ENCODE peak calls at places on chromosomes 4 and X, in five cellular contexts. W is nucleus accumbens; D is activated T-cell treated with anti-CD3 and anti-CD28 coated beads, Interleukin-2, amount 50 U/mL, for 4 hours; C is PC-3; X is WTC11. J is an unnamed sample.

GRCh38 chr4:1377606-1378261 is 28.5 kb downstream of the NKX1-1 start:
- DNase-seq in W (no peak), D (no peak), C (no peak), X (peak), J (no peak)

GRCh38 chr4:169620846-169621228 is 459 bp downstream of the CLCN3 start:
- DNase-seq in W (no peak), D (no peak), C (peak), X (no peak), J (peak)

GRCh38 chr4:55742655-55743191 is 76.9 kb upstream of the EXOC1L start:
- DNase-seq in W (no peak), D (no peak), C (peak), X (no peak), J (no peak)

GRCh38 chrX:105882581-105883275 is 60.4 kb downstream of the NRK start:
- DNase-seq in W (no peak), D (no peak), C (no peak), X (no peak), J (no peak)

GRCh38 chr4:88761342-88761741 is 63.7 kb upstream of the NAP1L5 start:
- DNase-seq in W (no peak), D (no peak), C (no peak), X (no peak), J (no peak)

GRCh38 chr4:8002525-8003309 is 63.1 kb upstream of the AFAP1 start:
- DNase-seq in W (no peak), D (no peak), C (no peak), X (no peak), J (no peak)

GRCh38 chr4:139175647-139176298 is 1.2 kb downstream of the ELF2 start:
- DNase-seq in W (no peak), D (no peak), C (no peak), X (no peak), J (no peak)

GRCh38 chrX:13894888-13895564 is 78.1 kb upstream of the GPM6B start:
- DNase-seq in W (no peak), D (no peak), C (peak), X (no peak), J (no peak)

GRCh38 chr4:156193116-156193515 is 239.4 kb upstream of the CTSO start:
- DNase-seq in W (no peak), D (no peak), C (peak), X (no peak), J (no peak)

GRCh38 chr4:112083587-112084347 is 61.5 kb upstream of the FAM241A start:
- DNase-seq in W (no peak), D (no peak), C (peak), X (no peak), J (no peak)

GRCh38 chrX:100413231-100413630 is 3.2 kb upstream of the PCDH19 start:
- DNase-seq in W (no peak), D (no peak), C (peak), X (no peak), J (no peak)

GRCh38 chrX:47482065-47482511 is 934 bp downstream of the ZNF41 start:
- DNase-seq in W (no peak), D (no peak), C (no peak), X (no peak), J (no peak)

GRCh38 chr4:20299515-20299914 is 47.8 kb downstream of the SLIT2 start:
- DNase-seq in W (no peak), D (no peak), C (peak), X (no peak), J (no peak)

GRCh38 chr4:10666616-10667015 is 18.0 kb downstream of the CLNK start:
- DNase-seq in W (no peak), D (no peak), C (no peak), X (no peak), J (no peak)

GRCh38 chr4:153114771-153115321 is 89.4 kb upstream of the TRIM2 start:
- DNase-seq in W (no peak), D (peak), C (peak), X (no peak), J (no peak)

GRCh38 chr4:177569443-177569842 is 127.2 kb upstream of the AGA start:
- DNase-seq in W (no peak), D (no peak), C (no peak), X (no peak), J (no peak)

GRCh38 chr4:6395466-6396228 is 76.8 kb downstream of the PPP2R2C start:
- DNase-seq in W (no peak), D (no peak), C (no peak), X (no peak), J (no peak)

GRCh38 chrX:154010330-154011087 is 9.2 kb downstream of the IRAK1 start:
- DNase-seq in W (no peak), D (no peak), C (no peak), X (no peak), J (no peak)

GRCh38 chr4:97984545-97985131 is 158.6 kb downstream of the STPG2 start:
- DNase-seq in W (no peak), D (no peak), C (peak), X (peak), J (no peak)

GRCh38 chr4:140059159-140059558 is 94.8 kb downstream of the MAML3 start:
- DNase-seq in W (no peak), D (no peak), C (no peak), X (no peak), J (peak)

GRCh38 chr4:8840006-8840793 is 31.4 kb downstream of the HMX1 start:
- DNase-seq in W (no peak), D (no peak), C (no peak), X (no peak), J (peak)

GRCh38 chr4:187922274-187922673 is 73.3 kb upstream of the ZFP42 start:
- DNase-seq in W (no peak), D (no peak), C (no peak), X (no peak), J (no peak)

J was measured in islet precursor cell.